ENCODE peak calls at places on chromosome 20, in seven cellular contexts. Y is nucleus accumbens, M is GM12864, O is Right ventricle myocardium superior, S is GM13976, T is H54, U is fibroblast of the conjunctiva. P is an unnamed sample.

GRCh38 chr20:64057628-64058498 is 5.1 kb upstream of the TCEA2 start:
- DNase-seq in O (peak; percentile 87), T (peak; percentile 83), S (peak; percentile 92), Y (peak; percentile 15), M (no peak), U (no peak), P (no peak)

GRCh38 chr20:11675920-11676617 is 241.6 kb upstream of the BTBD3 start:
- DNase-seq in T (no peak), Y (no peak), O (no peak), U (no peak), S (no peak), M (no peak), P (no peak)

GRCh38 chr20:60101201-60101893 is 143.1 kb downstream of the CDH26 start:
- DNase-seq in M (no peak), Y (no peak), U (no peak), O (no peak), S (no peak), T (no peak), P (no peak)

GRCh38 chr20:13991311-13991710 is 897 bp upstream of the SEL1L2 start:
- DNase-seq in Y (no peak), O (no peak), S (no peak), T (no peak), M (no peak), U (no peak), P (no peak)

GRCh38 chr20:40931348-40932044 is 97.1 kb upstream of the TOP1 start:
- DNase-seq in O (no peak), S (no peak), Y (no peak), T (no peak), U (no peak), M (no peak), P (no peak)

GRCh38 chr20:58102744-58103516 is 125.5 kb downstream of the ANKRD60 start:
- DNase-seq in S (no peak), T (peak; percentile 32), Y (no peak), M (no peak), O (no peak), U (no peak), P (no peak)

GRCh38 chr20:44727039-44727438 is 11.9 kb downstream of the CCN5 start:
- DNase-seq in U (no peak), S (no peak), M (no peak), T (no peak), Y (no peak), O (no peak), P (no peak)

GRCh38 chr20:32929162-32929561 is 70.4 kb downstream of the EFCAB8 start:
- DNase-seq in Y (no peak), T (no peak), S (no peak), O (no peak), M (no peak), U (no peak), P (no peak)

GRCh38 chr20:29689411-29690225 is 1567.8 kb upstream of the DEFB115 start:
- DNase-seq in S (peak; percentile 2), Y (no peak), O (peak; percentile 47), T (no peak), U (no peak), M (no peak), P (no peak)

GRCh38 chr20:44706371-44707258 is 8.6 kb upstream of the CCN5 start:
- DNase-seq in T (no peak), U (peak; percentile 87), Y (no peak), O (peak; percentile 66), S (no peak), M (no peak), P (no peak)

GRCh38 chr20:38859070-38859690 is 53.7 kb downstream of the PPP1R16B start:
- DNase-seq in M (no peak), T (no peak), O (no peak), S (peak; percentile 70), Y (no peak), U (no peak), P (no peak)

GRCh38 chr20:41316602-41317535 is 662 bp downstream of the ZHX3 start:
- DNase-seq in O (peak; percentile 91), Y (peak; percentile 73), S (peak; percentile 93), T (peak; percentile 83), U (peak; percentile 70), M (no peak), P (peak; percentile 69)

GRCh38 chr20:13852321-13852720 is 67.5 kb downstream of the NDUFAF5 start:
- DNase-seq in T (no peak), O (no peak), Y (no peak), U (no peak), M (no peak), S (no peak), P (no peak)

GRCh38 chr20:20594171-20594530 is 118.3 kb downstream of the RALGAPA2 start:
- DNase-seq in S (peak; percentile 23), T (no peak), O (no peak), U (peak; percentile 12), M (no peak), Y (no peak), P (peak; percentile 6)

GRCh38 chr20:60206259-60206658 is 248.0 kb downstream of the CDH26 start:
- DNase-seq in S (peak; percentile 36), Y (no peak), U (peak; percentile 8), T (peak; percentile 55), M (no peak), O (no peak), P (peak; percentile 8)

GRCh38 chr20:35776513-35777101 is 4.8 kb downstream of the PHF20 start:
- DNase-seq in O (peak; percentile 54), T (no peak), S (no peak), M (no peak), U (no peak), Y (peak; percentile 7), P (no peak)

GRCh38 chr20:57577679-57578475 is 17.0 kb downstream of the PCK1 start:
- DNase-seq in Y (no peak), U (no peak), O (no peak), S (no peak), M (no peak), T (no peak), P (no peak)

GRCh38 chr20:60037120-60037499 is 78.9 kb downstream of the CDH26 start:
- DNase-seq in S (no peak), M (no peak), T (peak; percentile 22), O (no peak), Y (no peak), U (no peak), P (peak; percentile 10)

GRCh38 chr20:53980101-53980500 is 90.3 kb downstream of the BCAS1 start:
- DNase-seq in S (no peak), U (no peak), O (no peak), M (no peak), T (no peak), Y (no peak), P (no peak)

GRCh38 chr20:48821261-48821910 is 6.4 kb downstream of the PREX1 start:
- DNase-seq in O (no peak), T (no peak), S (no peak), Y (no peak), U (no peak), M (no peak), P (no peak)